ENCODE peak calls at places on chromosomes 7 and 10, in four cellular contexts. E is WERI-Rb-1, S is AG10803, T is body of pancreas. W is an unnamed sample.

GRCh38 chr7:13988011-13988410 is 1.5 kb downstream of the ETV1 start:
- DNase-seq in E (no peak), S (peak), T (no peak), W (peak)

GRCh38 chr7:27147211-27148030 is at the start of gene HOXA6:
- DNase-seq in E (peak), S (peak), T (peak), W (peak)

GRCh38 chr7:110911632-110912031 is 179.3 kb upstream of the LRRN3 start:
- DNase-seq in E (no peak), S (no peak), T (no peak), W (no peak)

GRCh38 chr7:3043544-3044395 is at the start of gene CARD11:
- DNase-seq in E (no peak), S (no peak), T (no peak), W (no peak)

GRCh38 chr7:55055479-55055878 is 36.7 kb downstream of the EGFR start:
- DNase-seq in E (no peak), S (peak), T (no peak), W (peak)

GRCh38 chr10:79038841-79039201 is 29.9 kb upstream of the ZMIZ1 start:
- DNase-seq in E (peak), S (peak), T (no peak), W (no peak)

GRCh38 chr10:130689743-130690626 is 553.8 kb downstream of the GLRX3 start:
- DNase-seq in E (no peak), S (no peak), T (no peak), W (no peak)

GRCh38 chr10:104472505-104472904 is 118.9 kb downstream of the CFAP58 start:
- DNase-seq in E (no peak), S (peak), T (no peak), W (peak)

GRCh38 chr7:128322040-128322643 is 21.6 kb downstream of the RBM28 start:
- DNase-seq in E (peak), S (peak), T (no peak), W (peak)

GRCh38 chr7:42893341-42894242 is 18.3 kb downstream of the C7orf25 start:
- DNase-seq in E (peak), S (no peak), T (no peak), W (no peak)

GRCh38 chr10:86079088-86079487 is 287.5 kb downstream of the GRID1 start:
- DNase-seq in E (no peak), S (no peak), T (no peak), W (peak)

GRCh38 chr10:34889004-34889869 is 74.1 kb upstream of the PARD3 start:
- DNase-seq in E (no peak), S (peak), T (no peak), W (peak)

GRCh38 chr10:77823811-77824542 is 102.6 kb downstream of the DLG5 start:
- DNase-seq in E (no peak), S (no peak), T (no peak), W (no peak)

DNA sequence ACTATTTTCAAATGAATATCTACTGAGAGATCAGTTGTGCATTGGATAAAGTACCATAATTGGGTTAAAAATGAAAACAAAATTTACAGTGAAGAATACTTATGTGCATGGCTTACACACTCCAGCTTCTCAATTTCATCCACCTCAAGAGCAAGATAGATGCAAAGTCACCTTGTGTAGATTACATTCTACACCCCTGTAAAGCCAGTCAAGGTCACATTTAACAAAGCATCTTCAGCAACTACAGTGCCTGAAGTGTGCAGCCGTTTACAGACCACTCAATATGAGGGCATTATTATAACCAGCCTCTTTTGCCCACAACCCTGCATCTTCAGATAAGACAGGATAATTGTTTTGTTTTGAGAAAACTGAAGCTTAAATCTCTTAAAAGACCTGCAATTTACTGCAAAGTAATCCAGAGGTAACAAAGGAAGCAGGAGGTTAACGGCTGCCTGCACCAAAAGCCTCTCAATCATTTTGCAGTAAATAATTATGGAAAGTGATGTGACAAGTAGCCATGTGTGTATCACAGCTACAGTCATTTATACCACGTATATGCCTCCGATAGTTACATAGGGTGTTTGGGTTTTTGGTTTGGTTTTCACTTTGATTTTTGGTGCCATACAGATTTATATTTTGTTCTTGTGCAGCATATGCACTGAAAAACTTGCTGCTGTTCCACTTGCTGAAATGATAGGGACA is 4.9 kb downstream of the PURB start:
- DNase-seq in E (no peak), S (no peak), T (no peak), W (no peak)
- H3K4me3 ChIP-seq in E (no peak), S (peak), T (no peak), W (peak)

GRCh38 chr7:151706568-151707469 is 170.1 kb downstream of the PRKAG2 start:
- DNase-seq in E (no peak), S (no peak), T (no peak), W (no peak)

GRCh38 chr7:151709141-151710038 is 167.5 kb downstream of the PRKAG2 start:
- DNase-seq in E (no peak), S (no peak), T (no peak), W (peak)

GRCh38 chr7:151708610-151709009 is 168.3 kb downstream of the PRKAG2 start:
- DNase-seq in E (no peak), S (no peak), T (no peak), W (no peak)

GRCh38 chr7:151705744-151706567 is 171.0 kb downstream of the PRKAG2 start:
- DNase-seq in E (peak), S (peak), T (no peak), W (peak)

DNA sequence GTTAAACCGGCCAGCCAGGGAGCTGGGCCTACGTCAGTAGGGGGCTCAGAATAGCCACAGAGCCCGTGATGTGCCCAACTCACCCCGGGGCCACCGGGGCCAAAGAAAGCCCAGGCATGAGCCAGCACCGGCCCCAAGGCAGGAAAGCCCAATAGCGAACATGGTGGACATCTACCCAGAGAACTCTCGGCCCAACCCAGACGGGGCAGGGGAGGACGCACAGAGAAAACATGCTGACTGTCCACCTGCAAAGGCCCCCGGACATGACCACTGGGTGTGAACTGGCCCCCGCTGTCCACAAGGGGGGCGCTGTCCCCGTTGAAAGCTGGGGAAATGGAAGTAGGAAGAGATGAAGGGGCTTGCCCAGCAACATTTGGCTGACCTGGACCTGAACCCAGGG is 169.2 kb downstream of the PRKAG2 start:
- DNase-seq in E (no peak), S (no peak), T (no peak), W (no peak)
- TF ChIP-seq CTCF in E (peak), S (no peak), T (no peak), W (no peak)

DNA sequence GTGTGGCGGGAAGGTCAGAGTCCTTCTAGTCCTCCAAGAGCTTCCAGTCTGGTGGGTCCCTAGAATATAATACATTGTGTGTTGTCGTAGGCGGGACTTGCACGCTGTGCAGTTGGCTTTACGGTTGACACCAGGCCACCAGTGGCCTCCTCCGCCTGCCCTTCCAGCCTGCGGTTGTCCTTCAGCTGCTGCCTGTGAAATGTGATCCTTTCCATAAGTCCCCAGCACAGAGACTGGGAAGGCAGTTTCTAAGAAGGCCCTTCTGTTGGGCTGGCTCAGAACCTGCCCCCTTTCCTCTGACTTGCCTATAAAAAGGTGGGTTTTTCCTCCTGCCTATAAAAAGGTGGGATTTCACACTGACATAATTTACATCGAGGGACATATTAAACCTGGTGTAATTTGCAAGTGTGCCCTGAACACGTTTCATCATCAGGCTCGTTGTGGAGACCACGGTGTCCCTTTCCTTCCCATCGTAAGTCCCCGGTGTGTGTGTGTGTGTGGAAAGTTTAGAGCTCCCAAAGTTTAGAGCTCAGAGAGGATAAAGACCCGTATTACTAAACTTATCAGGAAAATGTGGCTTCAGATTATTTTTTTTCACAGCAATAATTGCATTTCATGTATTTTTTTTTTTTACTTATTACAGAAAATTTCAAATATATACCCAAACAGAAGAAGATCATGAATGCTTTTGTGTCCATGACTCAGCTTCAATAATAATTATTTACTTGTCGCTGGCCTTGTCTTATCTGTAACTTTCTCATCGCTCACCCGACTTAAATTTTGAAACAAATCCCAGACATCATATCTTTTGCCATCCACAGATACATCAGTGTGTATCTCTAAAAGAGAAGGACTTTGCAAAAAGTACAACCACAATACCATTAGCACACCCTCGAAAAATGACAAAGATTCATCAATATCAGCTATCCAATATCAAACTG is 45.1 kb downstream of the CUX1 start:
- DNase-seq in E (peak), S (no peak), T (no peak), W (no peak)
- H3K4me3 ChIP-seq in E (no peak), S (no peak), T (no peak), W (no peak)

DNA sequence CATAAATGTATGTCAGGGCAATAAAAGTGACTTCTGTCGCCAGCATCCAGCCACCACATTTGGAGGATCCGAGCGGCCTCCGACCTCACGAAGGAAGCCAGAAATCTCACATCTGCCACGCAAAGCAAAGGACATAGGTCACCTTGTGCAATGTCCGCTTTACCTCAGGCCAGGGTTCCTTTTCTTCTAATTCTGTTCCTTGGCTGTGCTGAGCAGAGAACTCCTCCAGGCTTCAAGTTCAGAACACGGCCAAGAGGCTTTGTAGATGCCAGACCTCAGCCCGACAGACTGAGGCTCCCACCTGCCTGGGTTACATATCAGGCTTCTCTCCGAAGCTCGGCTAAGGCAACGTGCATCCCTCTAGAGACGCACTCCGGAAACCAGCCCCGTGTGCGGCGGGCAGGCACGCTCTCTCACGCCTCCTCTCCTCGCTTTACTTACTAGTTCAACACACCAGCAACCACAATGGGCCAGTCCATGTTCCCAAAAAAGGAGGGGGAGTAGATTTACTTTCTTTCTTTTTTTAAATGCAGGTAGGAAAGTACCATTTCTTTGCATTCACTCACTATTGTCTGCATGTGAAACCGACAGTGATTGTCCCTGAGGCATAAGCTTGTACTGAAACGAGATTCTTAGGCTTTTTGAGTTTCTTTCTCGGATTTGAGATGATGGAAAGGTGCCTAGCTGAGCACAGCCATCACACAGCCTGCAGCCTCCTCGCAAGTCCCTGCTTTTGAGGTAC is 122.4 kb upstream of the AFAP1L2 start:
- DNase-seq in E (no peak), S (peak), T (peak), W (peak)
- TF ChIP-seq CTCF in E (no peak), S (no peak), T (no peak), W (no peak)

DNA sequence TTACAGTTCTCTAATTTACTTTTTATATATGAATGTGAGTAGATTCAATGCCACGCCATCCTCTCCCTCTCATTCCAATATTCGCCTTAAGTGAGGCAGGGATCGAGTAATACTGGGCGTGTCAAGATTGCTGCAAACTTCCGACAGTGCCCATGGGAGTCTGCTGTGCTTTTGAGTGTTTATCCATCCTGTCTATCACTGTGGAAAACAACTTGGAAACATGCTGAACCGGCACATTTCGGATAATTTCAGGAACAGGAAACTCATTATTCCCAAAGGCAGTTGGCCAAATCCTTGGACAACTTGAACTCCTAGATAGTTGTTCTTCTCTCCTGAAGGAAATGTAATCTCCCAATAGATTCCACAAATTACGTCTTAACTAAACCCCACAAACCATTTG is 28.5 kb downstream of the PIP4K2A start:
- DNase-seq in E (no peak), S (no peak), T (no peak), W (peak)
- H3K4me3 ChIP-seq in E (no peak), S (no peak), T (no peak), W (no peak)

GRCh38 chr7:92767427-92767826 is 68.9 kb downstream of the CDK6 start:
- DNase-seq in E (no peak), S (peak), T (no peak), W (peak)
- TF ChIP-seq CTCF in E (no peak), S (no peak), T (no peak), W (no peak)

GRCh38 chr10:63385254-63385653 is 80.5 kb downstream of the JMJD1C start:
- DNase-seq in E (no peak), S (no peak), T (no peak), W (no peak)

GRCh38 chr10:63391812-63392211 is 74.0 kb downstream of the JMJD1C start:
- DNase-seq in E (no peak), S (peak), T (no peak), W (no peak)

GRCh38 chr10:63390521-63390920 is 75.3 kb downstream of the JMJD1C start:
- DNase-seq in E (no peak), S (no peak), T (no peak), W (no peak)

GRCh38 chr10:63392224-63392623 is 73.6 kb downstream of the JMJD1C start:
- DNase-seq in E (no peak), S (no peak), T (no peak), W (no peak)

DNA sequence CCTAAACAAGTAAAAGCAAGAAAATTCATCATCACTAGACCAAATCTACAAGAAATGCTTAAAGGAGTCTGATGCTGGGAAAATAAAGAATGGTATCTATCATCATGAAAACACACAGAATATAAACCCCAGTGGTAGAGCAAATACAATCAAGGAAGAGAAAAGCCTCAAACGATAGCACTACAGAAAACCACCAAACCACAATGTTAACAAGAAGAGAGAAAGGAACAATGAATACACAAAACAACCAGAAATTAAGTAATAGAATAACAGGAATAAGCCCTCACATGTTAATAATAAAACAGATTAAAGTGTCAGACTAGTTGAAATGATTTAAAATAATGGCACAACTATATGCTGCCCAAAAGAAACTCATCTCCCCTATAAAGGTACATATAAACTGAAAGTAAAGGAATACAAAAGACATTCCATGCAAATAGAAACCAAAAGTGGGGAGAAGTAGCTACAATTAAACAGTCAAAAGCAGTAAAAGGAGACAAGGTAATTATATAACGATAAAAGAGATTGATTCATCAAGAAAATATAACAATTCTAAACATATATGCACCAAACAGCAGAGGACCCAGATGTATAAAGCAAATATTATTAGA is 77.3 kb downstream of the JMJD1C start:
- DNase-seq in E (no peak), S (peak), T (no peak), W (no peak)
- H3K4me3 ChIP-seq in E (no peak), S (no peak), T (no peak), W (no peak)

DNA sequence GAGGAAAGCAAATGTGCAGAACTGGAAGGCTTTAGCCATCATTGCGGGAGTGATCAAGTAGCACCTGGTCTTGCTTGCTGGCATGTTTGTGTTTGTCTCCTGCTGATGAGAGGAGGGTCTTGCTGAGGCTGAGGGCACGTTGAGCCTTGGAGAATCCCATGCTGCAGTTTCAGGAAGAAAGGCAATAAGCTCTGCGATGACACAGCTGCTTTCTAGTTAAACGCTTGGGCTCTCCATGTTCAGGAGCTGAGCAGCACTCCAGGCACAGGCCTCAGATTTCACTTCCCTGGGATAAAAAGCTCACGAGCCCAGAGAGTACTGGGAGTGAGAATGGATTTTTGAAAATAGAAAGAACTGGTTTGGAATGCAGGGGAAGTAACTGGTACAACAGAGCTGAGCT is 100.8 kb downstream of the LRRC18 start:
- DNase-seq in E (no peak), S (no peak), T (no peak), W (no peak)
- TF ChIP-seq CTCF in E (no peak), S (no peak), T (no peak), W (no peak)

W was measured in fibroblast of mammary gland.